ENCODE peak calls at places on chromosomes 12 and 14, in six cellular contexts. V, I, D, O, S and H are unnamed samples. For H3K4me1, the result is how much of the 10 kb centered on the place peaks cover.

GRCh38 chr14:68785817-68786490 is 6.9 kb downstream of the ZFP36L1 start:
- DNase-seq in S (peak), D (no peak), I (peak), V (no peak), O (no peak), H (no peak)

GRCh38 chr14:95156153-95156764 is 1.1 kb downstream of the DICER1 start:
- DNase-seq in S (no peak), I (no peak), V (no peak), D (peak), O (no peak), H (no peak)

GRCh38 chr12:13178568-13179158 is 17.9 kb upstream of the EMP1 start:
- DNase-seq in S (peak), D (no peak), O (peak), I (no peak), V (no peak), H (peak)

GRCh38 chr14:95156765-95157194 is 549 bp downstream of the DICER1 start:
- DNase-seq in D (peak), S (peak), V (no peak), I (peak), O (peak), H (peak)

GRCh38 chr12:57175428-57176138 is 28.2 kb upstream of the LRP1-AS start:
- DNase-seq in I (peak), O (peak), S (peak), V (peak), D (peak), H (peak)

GRCh38 chr14:53630336-53630735 is 326.3 kb downstream of the BMP4 start:
- DNase-seq in V (no peak), O (no peak), S (no peak), D (no peak), I (no peak), H (no peak)

GRCh38 chr12:90015228-90015627 is 306.6 kb upstream of the ATP2B1 start:
- DNase-seq in V (no peak), D (peak), O (no peak), I (no peak), S (no peak), H (no peak)

GRCh38 chr14:71554323-71554722 is 377.9 kb upstream of the RGS6 start:
- DNase-seq in S (no peak), I (no peak), O (no peak), D (no peak), V (no peak), H (no peak)

GRCh38 chr12:65824314-65824563 is at the start of gene HMGA2:
- DNase-seq in O (peak), I (no peak), V (no peak), S (peak), D (peak), H (peak)

GRCh38 chr12:109640961-109641360 is 67.4 kb downstream of the MVK start:
- DNase-seq in V (no peak), D (no peak), S (no peak), O (no peak), I (no peak), H (no peak)

GRCh38 chr12:57103856-57104255 is 7.3 kb downstream of the STAT6 start:
- DNase-seq in V (no peak), D (no peak), O (no peak), I (no peak), S (no peak), H (no peak)

GRCh38 chr14:94375552-94376107 is 12.8 kb downstream of the SERPINA1 start:
- DNase-seq in S (no peak), I (no peak), O (no peak), D (no peak), V (no peak), H (no peak)

GRCh38 chr12:130126023-130126432 is 36.2 kb upstream of the FZD10 start:
- DNase-seq in S (peak), I (peak), V (no peak), D (no peak), O (no peak), H (peak)

GRCh38 chr14:103699261-103699661 is 16.0 kb downstream of the XRCC3 start:
- DNase-seq in S (no peak), O (no peak), I (no peak), V (no peak), D (no peak), H (no peak)

GRCh38 chr12:65818454-65819382 is 5.6 kb upstream of the HMGA2 start:
- DNase-seq in O (no peak), S (no peak), I (no peak), D (peak), V (no peak), H (no peak)

GRCh38 chr12:77999074-77999715 is 168.5 kb downstream of the NAV3 start:
- DNase-seq in V (no peak), S (no peak), O (no peak), D (no peak), I (no peak), H (no peak)

GRCh38 chr14:44914849-44915248 is 46.9 kb downstream of the KLHL28 start:
- DNase-seq in V (no peak), I (no peak), D (peak), O (no peak), S (no peak), H (no peak)

DNA sequence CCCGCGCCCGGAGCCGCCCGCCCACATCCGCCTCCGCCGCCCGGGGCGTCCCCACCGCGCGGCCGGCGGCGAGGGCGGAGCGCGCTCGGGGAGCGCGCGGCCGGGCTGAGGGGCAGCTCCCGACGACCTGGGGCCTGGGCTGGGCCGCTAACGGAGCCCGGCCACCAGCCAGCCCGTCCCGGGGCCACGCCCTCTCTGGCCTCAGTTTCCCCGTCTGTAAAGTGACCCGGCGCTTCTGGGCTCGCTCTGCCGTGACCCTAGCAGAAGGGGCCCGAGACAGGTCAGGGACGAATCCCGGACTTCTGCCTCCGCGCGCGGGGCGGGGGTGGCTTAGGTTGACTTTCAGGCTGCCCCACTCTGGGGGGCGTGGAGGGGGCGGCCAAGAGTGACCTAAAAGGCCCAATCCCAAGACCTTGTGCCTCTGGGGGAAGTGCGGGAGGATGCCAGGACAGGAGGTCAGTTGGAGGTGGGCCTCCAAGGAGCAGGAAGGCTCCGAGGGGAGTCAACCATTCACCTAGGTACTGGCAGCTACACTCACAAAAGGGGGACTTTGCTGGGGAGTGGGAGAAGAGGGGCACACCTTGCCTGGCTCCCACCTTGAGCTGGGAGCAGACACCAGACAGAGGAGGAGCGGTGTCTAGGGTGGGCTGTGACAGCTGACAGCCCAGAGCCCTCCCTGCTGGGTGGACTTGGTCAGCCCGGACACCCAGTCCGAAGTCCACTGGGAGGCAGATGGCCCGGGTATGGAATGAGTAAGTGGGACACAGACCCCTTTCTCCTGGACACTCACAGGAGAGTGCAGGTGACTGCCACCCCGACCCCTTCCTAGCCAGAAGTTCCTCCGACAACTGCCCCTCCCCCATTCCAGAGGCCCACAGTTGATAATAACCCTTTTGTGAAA is 483 bp upstream of the AKT1 start:
- DNase-seq in I (peak), S (peak), D (no peak), V (peak), O (peak), H (peak)
- H3K4me1 ChIP-seq in I (half or more), S (under half), D (under half), V (under half), O (under half), H (half or more)

DNA sequence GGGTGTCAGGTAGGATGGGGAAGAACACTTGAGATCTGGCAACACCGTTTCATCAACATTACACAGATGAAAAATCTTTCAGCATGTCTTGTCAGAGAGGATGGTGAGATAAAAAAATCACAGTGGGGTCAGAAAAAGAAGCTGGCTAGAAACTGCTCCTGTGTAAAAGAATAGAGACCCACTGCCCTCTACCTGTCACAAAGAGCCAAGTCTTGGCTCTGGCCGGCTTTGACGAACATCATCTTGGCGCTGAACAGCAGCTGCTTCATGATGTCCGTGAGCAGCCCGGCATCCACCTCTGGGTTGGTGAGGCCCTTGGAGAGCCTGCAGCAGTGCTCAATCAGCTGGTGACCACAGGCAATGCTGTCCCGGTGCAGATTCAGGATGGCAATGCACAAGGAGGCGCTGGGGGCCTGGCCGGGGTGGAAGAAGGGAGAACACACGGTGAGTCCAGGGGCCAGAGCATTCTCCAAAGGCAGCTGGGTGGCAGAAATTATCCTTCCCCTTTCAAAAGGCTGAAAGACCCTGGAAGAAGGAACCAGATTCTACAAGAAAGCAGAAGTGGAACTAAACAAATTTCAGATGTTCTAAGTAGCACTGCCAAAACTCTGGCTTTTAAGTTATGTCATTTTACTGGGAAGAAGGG is 50.2 kb downstream of the ZFYVE26 start:
- DNase-seq in S (no peak), O (no peak), I (peak), V (no peak), D (no peak), H (no peak)
- TF ChIP-seq CTCF in S (no peak), O (no peak), I (no peak), V (no peak), D (no peak), H (peak)

DNA sequence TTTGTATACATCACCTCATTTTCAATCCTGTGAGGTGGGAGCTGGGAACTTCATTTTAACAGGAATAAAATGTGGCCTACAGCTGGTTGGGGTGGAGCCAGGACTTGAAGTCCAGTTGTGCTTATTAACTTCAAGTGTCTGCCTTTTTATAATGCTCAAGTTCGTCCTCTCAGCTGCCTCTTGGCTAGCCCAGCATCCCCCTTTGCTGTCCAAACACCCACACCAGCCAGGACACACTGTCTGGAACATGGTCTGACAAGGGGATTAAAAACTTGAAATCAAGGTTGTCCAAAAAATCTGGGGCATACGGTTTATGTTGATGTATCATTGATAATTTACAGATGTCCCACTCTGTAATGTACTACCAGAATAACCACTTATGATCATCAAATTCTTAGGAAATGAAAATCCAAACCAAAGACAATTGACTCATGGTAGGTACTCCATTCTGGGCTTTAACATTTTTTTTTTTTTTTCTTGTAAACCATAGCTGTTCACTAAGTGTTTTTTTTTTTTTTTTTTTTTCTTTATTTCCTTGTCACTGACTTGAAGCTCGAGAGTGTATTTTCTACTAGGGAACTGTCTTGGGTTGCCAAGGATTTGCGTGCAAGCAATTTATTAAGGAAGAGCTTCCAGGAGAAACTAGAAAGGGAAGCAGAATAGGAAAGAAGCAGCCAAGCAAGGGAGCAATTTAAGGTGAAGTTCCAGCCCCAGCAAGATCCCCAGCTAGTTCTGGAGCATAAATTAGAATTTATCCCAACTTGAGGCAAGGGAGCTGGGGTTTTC is 252.2 kb downstream of the EFCAB11 start:
- DNase-seq in O (peak), D (peak), S (peak), V (no peak), I (peak), H (peak)
- TF ChIP-seq POLR2A in O (no peak), D (no peak), S (no peak), V (no peak), I (no peak), H (no peak)

DNA sequence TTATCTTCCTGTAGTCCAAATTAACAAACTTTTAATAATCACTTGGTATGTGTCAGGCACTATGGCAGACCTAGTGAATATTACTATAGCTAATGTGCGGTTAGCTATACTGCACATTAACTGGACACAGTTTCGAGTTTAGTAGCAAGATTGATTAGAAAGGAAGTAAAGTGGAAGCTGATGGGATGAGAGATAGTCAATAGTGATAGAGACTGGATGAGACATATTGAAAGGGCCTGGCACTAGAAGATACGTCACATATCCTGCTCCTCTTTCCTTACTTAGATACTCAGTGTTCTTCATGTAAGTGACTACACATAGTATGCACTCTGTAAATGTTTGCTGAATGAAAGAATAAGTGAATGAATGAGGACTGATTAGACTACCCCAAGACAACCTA is 5.5 kb downstream of the TBK1 start:
- DNase-seq in D (no peak), I (no peak), S (no peak), V (no peak), O (no peak), H (no peak)
- H3K4me1 ChIP-seq in D (under half), I (under half), S (under half), V (under half), O (under half), H (under half)

GRCh38 chr14:49617846-49618519 is 2.4 kb downstream of the RPL36AL start:
- DNase-seq in S (no peak), D (no peak), I (no peak), V (no peak), O (no peak), H (no peak)

GRCh38 chr14:49619730-49620129 is 696 bp downstream of the RPL36AL start:
- DNase-seq in V (no peak), S (no peak), O (no peak), I (no peak), D (no peak), H (no peak)

GRCh38 chr14:49622022-49622607 is 1.5 kb downstream of the MGAT2 start:
- DNase-seq in I (no peak), S (no peak), O (no peak), D (no peak), V (no peak), H (no peak)

GRCh38 chr14:49621114-49621881 is 699 bp downstream of the MGAT2 start:
- DNase-seq in O (peak), V (peak), I (peak), S (peak), D (peak), H (peak)

GRCh38 chr14:49620182-49621113 is at the start of the genes MGAT2 and RPL36AL:
- DNase-seq in I (peak), V (peak), D (peak), O (peak), S (peak), H (peak)
- TF ChIP-seq CTCF in I (no peak), V (peak), D (peak), O (no peak), S (peak), H (no peak)

DNA sequence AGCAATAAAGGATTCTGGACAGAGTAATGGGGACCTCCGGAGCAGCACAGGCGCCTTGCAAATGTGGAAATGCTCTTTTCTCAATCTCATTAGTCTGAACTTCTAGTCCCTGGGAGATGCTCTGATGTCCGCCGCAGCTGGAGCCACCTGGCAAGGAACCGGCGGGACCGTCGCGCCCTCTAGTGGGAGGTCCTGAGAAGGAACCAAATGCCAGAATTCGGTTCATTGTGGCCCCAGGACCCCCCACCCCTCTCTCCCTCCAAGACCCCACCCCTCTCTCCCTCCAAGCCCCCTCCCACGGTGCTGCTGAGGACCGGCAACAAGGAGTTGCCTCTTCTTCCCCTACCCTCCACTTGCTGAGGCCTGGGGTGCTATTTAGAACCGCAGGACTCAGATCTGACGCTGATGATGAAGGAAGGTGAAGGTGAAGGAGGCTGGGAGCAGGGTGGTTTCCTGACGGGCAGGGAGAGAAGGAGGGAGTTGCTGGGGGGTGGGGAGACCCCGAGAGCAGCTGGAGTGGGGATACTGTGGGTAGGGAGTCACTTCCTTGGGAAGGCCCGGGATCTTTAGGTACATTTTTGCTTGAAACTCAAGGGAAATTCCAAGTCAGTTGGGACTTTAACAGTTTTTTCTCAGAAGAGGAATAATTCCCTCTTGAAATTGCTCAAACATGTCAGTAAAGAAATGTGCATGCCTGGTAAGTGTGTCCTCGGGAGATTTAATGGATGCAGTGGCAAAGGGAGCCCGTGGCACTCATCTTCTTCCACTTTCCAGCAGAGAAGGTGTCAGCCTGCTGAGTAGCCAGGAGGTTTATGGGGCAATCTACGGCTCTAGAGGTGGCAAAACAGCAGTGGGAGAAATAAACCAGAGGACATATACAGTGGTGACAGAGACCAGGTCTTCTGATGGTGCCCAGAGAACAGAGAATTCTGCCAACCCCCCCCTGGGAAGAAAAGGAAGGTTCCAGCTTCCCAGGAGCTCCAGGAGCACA is 42.6 kb downstream of the SMIM41 start:
- DNase-seq in V (peak), D (peak), I (peak), S (peak), O (no peak), H (peak)
- TF ChIP-seq POLR2A in V (no peak), D (no peak), I (no peak), S (no peak), O (no peak), H (no peak)

DNA sequence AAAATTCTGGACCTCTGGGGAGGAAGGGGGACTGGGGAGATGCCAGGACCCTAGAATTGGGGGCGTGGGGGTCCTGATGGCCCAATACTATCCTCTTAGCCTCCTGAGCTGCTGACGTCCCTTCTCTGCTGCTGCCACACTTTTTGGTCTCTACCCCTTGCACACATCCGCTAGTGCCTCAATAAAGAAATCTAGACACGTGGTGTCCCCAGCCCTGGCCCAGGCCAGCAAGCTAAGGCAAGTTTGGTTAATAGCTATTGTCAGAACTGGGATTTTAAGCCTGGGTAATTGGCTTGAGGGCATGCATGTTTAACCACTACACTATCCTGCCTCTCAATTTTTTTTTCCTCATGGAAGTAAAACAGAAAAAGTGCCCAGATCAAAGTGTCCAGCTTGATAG is 962 bp downstream of the OAS2 start:
- DNase-seq in D (no peak), V (no peak), O (no peak), S (no peak), I (no peak), H (no peak)
- H3K4me1 ChIP-seq in D (under half), V (under half), O (under half), S (under half), I (under half), H (under half)

GRCh38 chr12:14239350-14239934 is 126.0 kb upstream of the ATF7IP start:
- DNase-seq in S (no peak), I (peak), O (no peak), V (no peak), D (no peak), H (no peak)
- TF ChIP-seq CTCF in S (no peak), I (no peak), O (no peak), V (peak), D (no peak), H (peak)